ENCODE peak calls at places on chromosomes 16 and 17, in ten cellular contexts. E is IMR-90; X is neural progenitor cell; U is A549; T is GM23248; B is SK-N-SH; N is lower leg skin; J is tibial artery; Y is H1; O is CD4-positive, CD25-positive, alpha-beta regulatory T cell. Z is an unnamed sample.

GRCh38 chr17:44971776-44972483 is 3.8 kb upstream of the C1QL1 start:
- DNase-seq in O (peak; percentile 67), B (no peak), U (no peak), T (peak; percentile 83), J (no peak), E (peak; percentile 72), N (no peak), Y (peak; percentile 71), X (no peak), Z (peak; percentile 74)

GRCh38 chr17:72359811-72360210 is 239.0 kb downstream of the SOX9 start:
- DNase-seq in E (peak; percentile 31), O (no peak), J (no peak), N (no peak), B (no peak), T (peak; percentile 43), X (no peak), Y (no peak), U (no peak), Z (no peak)

GRCh38 chr17:10907370-10907769 is 69.5 kb upstream of the PIRT start:
- DNase-seq in X (no peak), T (no peak), O (no peak), J (no peak), B (no peak), E (no peak), U (no peak), Y (no peak), N (no peak), Z (no peak)

GRCh38 chr17:8806206-8807069 is 7.3 kb upstream of the MFSD6L start:
- DNase-seq in O (no peak), B (no peak), T (no peak), J (no peak), U (no peak), Y (peak; percentile 28), E (no peak), N (peak; percentile 0), X (no peak), Z (no peak)

GRCh38 chr16:21116148-21116693 is 34.4 kb downstream of the DNAH3 start:
- DNase-seq in X (no peak), U (no peak), B (no peak), T (peak; percentile 2), J (no peak), N (no peak), E (no peak), O (peak; percentile 31), Y (no peak), Z (no peak)

GRCh38 chr16:9407206-9407758 is 315.8 kb downstream of the HAPSTR1 start:
- DNase-seq in X (no peak), J (no peak), B (no peak), T (no peak), E (no peak), O (no peak), U (no peak), Y (no peak), N (no peak), Z (no peak)

GRCh38 chr17:12983986-12984932 is 33.6 kb downstream of the ELAC2 start:
- DNase-seq in O (no peak), N (peak; percentile 55), B (no peak), T (peak; percentile 98), U (no peak), J (no peak), E (peak; percentile 96), Y (no peak), X (no peak), Z (peak; percentile 77)

GRCh38 chr17:36486204-36487194 is at the start of gene ZNHIT3:
- DNase-seq in E (peak; percentile 93), X (peak; percentile 98), T (peak; percentile 99), U (peak; percentile 97), Y (peak; percentile 89), J (peak; percentile 96), N (peak; percentile 93), O (peak; percentile 96), B (peak; percentile 95), Z (peak; percentile 97)

GRCh38 chr17:82278786-82279379 is 5.4 kb upstream of the CSNK1D start:
- DNase-seq in B (no peak), Y (no peak), X (no peak), N (no peak), T (no peak), U (no peak), J (no peak), E (no peak), O (no peak), Z (no peak)

GRCh38 chr17:42674755-42675347 is 1.9 kb downstream of the PLEKHH3 start:
- DNase-seq in E (no peak), B (no peak), J (no peak), Y (peak; percentile 63), T (no peak), U (no peak), X (peak; percentile 44), N (no peak), O (no peak), Z (no peak)
- H3K4me3 ChIP-seq in E (peak overlapping the region; percentile 82), B (peak overlapping the region; percentile 91), J (peak overlapping the region; percentile 70), Y (peak overlapping the region; percentile 81), T (peak overlapping the region; percentile 87), U (peak overlapping the region; percentile 87), X (peak overlapping the region; percentile 70), N (peak overlapping the region; percentile 87), O (no peak overlapping the region), Z (peak overlapping the region; percentile 92)

GRCh38 chr17:80942360-80943345 is 49.0 kb upstream of the CHMP6 start:
- DNase-seq in Y (no peak), X (no peak), O (no peak), B (no peak), N (peak; percentile 92), T (peak; percentile 89), U (no peak), E (peak; percentile 82), J (peak; percentile 99), Z (peak; percentile 71)
- H3K4me3 ChIP-seq in Y (no peak overlapping the region), X (no peak overlapping the region), O (no peak overlapping the region), B (no peak overlapping the region), N (no peak overlapping the region), T (peak overlapping the region; percentile 23), U (no peak overlapping the region), E (no peak overlapping the region), J (peak overlapping the region; percentile 19), Z (no peak overlapping the region)

DNA sequence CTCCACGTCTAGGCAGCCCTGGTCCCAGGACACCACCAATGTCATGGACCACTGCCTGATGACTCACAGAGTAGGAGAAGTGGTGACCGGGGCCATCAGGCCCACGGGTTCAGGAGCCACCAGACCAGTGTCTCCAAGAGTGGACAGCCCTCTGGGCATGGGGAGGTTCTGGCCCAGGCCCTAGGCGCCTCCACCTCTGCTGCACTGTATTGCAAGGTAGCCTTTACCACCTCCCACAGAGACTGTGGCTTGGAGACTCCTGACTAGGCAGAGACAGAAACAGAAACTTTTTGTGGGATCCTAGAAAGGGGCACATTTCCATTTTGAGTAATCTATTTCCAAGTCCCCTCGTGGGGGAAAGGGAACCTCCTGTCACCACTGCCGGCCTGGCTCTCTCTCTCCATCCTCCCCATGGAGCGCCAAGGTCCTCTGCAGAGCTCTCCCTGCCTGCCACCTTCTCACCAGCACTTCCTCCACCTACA is 2.9 kb downstream of the CDIP1 start:
- DNase-seq in J (no peak), X (no peak), U (no peak), O (no peak), Y (no peak), N (no peak), E (no peak), B (no peak), T (no peak), Z (no peak)
- H3K4me3 ChIP-seq in J (no peak overlapping the region), X (no peak overlapping the region), U (no peak overlapping the region), O (no peak overlapping the region), Y (no peak overlapping the region), N (no peak overlapping the region), E (no peak overlapping the region), B (no peak overlapping the region), T (no peak overlapping the region), Z (no peak overlapping the region)

DNA sequence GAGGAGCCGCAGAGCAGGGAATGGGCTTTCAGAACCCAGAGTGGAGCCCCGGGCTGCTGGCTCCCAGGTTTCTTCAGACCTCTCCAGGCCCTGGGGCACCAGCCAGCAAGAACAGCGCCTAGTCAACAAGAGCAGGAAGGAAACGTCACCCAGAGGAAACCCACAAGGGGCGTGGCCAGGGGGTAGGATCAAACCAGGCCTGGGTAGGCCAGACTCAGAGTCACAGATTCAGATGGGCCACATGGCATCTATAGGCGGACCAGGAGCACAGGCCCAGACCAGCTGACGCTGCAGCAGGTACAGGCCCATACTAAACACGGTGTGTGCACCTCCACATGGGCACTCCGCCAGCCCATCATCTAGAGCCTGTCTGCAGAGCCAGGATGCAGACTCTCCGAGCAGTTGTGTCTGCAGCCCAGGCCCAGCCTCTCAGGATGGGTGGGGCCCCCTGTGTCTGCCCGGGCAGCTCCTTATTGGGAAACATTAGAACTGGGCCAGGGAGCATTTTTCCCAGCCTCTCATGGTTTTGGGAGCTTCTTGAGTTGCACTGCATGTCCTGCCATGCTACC is at the start of gene NLRP1:
- DNase-seq in N (peak; percentile 96), B (peak; percentile 35), T (peak; percentile 98), O (peak; percentile 98), X (no peak), E (peak; percentile 92), J (peak; percentile 96), Y (no peak), U (no peak), Z (peak; percentile 89)
- H3K4me3 ChIP-seq in N (peak within 1 kb of the TSS; percentile 32), B (peak within 1 kb of the TSS; percentile 61), T (peak within 1 kb of the TSS; percentile 98), O (peak within 1 kb of the TSS; percentile 93), X (no peak within 1 kb of the TSS), E (peak within 1 kb of the TSS; percentile 51), J (peak within 1 kb of the TSS; percentile 58), Y (no peak within 1 kb of the TSS), U (no peak within 1 kb of the TSS), Z (peak within 1 kb of the TSS; percentile 60)

Z was measured in foreskin fibroblast.